ENCODE peak calls at places on chromosomes 13 and 19, in six cellular contexts. M, R, L, J, S and P are unnamed samples.

GRCh38 chr19:54376610-54377009 is 11.9 kb upstream of the LAIR1 start:
- DNase-seq in R (no peak), L (no peak), M (no peak), J (no peak), S (no peak), P (no peak)

GRCh38 chr19:4495471-4495870 is 22.8 kb downstream of the PLIN4 start:
- DNase-seq in J (no peak), M (no peak), R (no peak), L (no peak), S (no peak), P (no peak)

GRCh38 chr19:28549680-28550277 is 663.2 kb downstream of the UQCRFS1 start:
- DNase-seq in J (no peak), L (no peak), R (no peak), S (no peak), M (no peak), P (no peak)

GRCh38 chr19:10502524-10503001 is 593 bp downstream of the KEAP1 start:
- DNase-seq in S (peak), L (peak), M (peak), J (peak), R (peak), P (peak)

GRCh38 chr19:7159105-7159933 is 89.8 kb downstream of the ZNF557 start:
- DNase-seq in S (no peak), J (no peak), R (peak), M (peak), L (no peak), P (peak)

GRCh38 chr13:30978981-30979956 is 46.8 kb downstream of the TEX26 start:
- DNase-seq in R (no peak), M (peak), S (peak), J (no peak), L (peak), P (no peak)

GRCh38 chr13:97653741-97654140 is 219.8 kb downstream of the RAP2A start:
- DNase-seq in R (peak), L (no peak), S (no peak), J (no peak), M (no peak), P (peak)

GRCh38 chr13:89212186-89212585 is 1541.0 kb downstream of the SLITRK5 start:
- DNase-seq in M (no peak), L (no peak), R (no peak), J (no peak), S (no peak), P (no peak)

GRCh38 chr19:35895911-35896642 is 4.3 kb downstream of the NFKBID start:
- DNase-seq in J (no peak), S (no peak), L (no peak), M (no peak), R (no peak), P (no peak)

GRCh38 chr13:49371943-49372636 is 71.8 kb downstream of the CAB39L start:
- DNase-seq in R (peak), S (no peak), J (no peak), M (no peak), L (no peak), P (no peak)

GRCh38 chr13:59038824-59039223 is 1124.9 kb downstream of the DIAPH3 start:
- DNase-seq in S (no peak), L (no peak), R (no peak), J (no peak), M (peak), P (no peak)

GRCh38 chr19:33727331-33728028 is 69.2 kb upstream of the KCTD15 start:
- DNase-seq in R (no peak), S (no peak), J (no peak), L (no peak), M (no peak), P (no peak)

GRCh38 chr13:98575009-98575866 is 1.7 kb downstream of the STK24 start:
- DNase-seq in R (no peak), L (no peak), M (peak), J (no peak), S (peak), P (no peak)

GRCh38 chr19:1063909-1064660 is 2.9 kb upstream of the ARHGAP45 start:
- DNase-seq in L (peak), R (no peak), M (no peak), S (no peak), J (no peak), P (no peak)

GRCh38 chr13:99960663-99961440 is 10.7 kb downstream of the ZIC5 start:
- DNase-seq in J (no peak), M (no peak), S (peak), R (no peak), L (no peak), P (no peak)

GRCh38 chr13:96551540-96551939 is 442.7 kb downstream of the OXGR1 start:
- DNase-seq in M (no peak), L (peak), S (no peak), J (no peak), R (no peak), P (no peak)

GRCh38 chr19:58350871-58351557 is 2.3 kb downstream of the A1BG start:
- DNase-seq in L (no peak), J (no peak), S (no peak), R (no peak), M (no peak), P (no peak)

GRCh38 chr13:28059214-28059613 is 41.2 kb downstream of the FLT3 start:
- DNase-seq in L (peak), S (peak), J (no peak), M (peak), R (peak), P (peak)

GRCh38 chr13:22800726-22801401 is 379.9 kb upstream of the SGCG start:
- DNase-seq in J (no peak), S (no peak), L (no peak), M (peak), R (peak), P (peak)

GRCh38 chr19:45584332-45585157 is at the start of gene OPA3:
- DNase-seq in M (peak), R (peak), S (peak), J (peak), L (peak), P (peak)

GRCh38 chr13:110910013-110910890 is 4.6 kb downstream of the ANKRD10 start:
- DNase-seq in R (no peak), J (no peak), M (no peak), S (no peak), L (no peak), P (no peak)

GRCh38 chr13:106479849-106480400 is 55.5 kb downstream of the EFNB2 start:
- DNase-seq in R (no peak), J (no peak), S (no peak), L (no peak), M (no peak), P (no peak)

GRCh38 chr13:110683203-110683883 is 22.6 kb downstream of the CARS2 start:
- DNase-seq in S (no peak), J (no peak), L (no peak), R (peak), M (peak), P (peak)

GRCh38 chr13:94617389-94618000 is 15.8 kb downstream of the GPR180 start:
- DNase-seq in M (peak), R (peak), J (no peak), L (no peak), S (no peak), P (no peak)

GRCh38 chr13:94620286-94620896 is 18.7 kb downstream of the GPR180 start:
- DNase-seq in R (peak), L (peak), J (no peak), M (peak), S (peak), P (peak)

GRCh38 chr13:65653548-65654078 is 1576.5 kb downstream of the PCDH9 start:
- DNase-seq in M (no peak), J (no peak), L (no peak), R (no peak), S (no peak), P (no peak)

GRCh38 chr13:65660696-65661095 is 1569.4 kb downstream of the PCDH9 start:
- DNase-seq in M (no peak), S (no peak), J (no peak), L (no peak), R (no peak), P (no peak)

GRCh38 chr13:65656740-65657329 is 1573.3 kb downstream of the PCDH9 start:
- DNase-seq in M (peak), S (no peak), L (no peak), R (peak), J (no peak), P (no peak)
- TF ChIP-seq CTCF in M (peak), S (peak), L (peak), R (peak), J (no peak), P (peak)

GRCh38 chr13:37068962-37069361 is 9.5 kb upstream of the SUPT20H start:
- DNase-seq in R (peak), S (no peak), J (no peak), L (no peak), M (peak), P (peak)
- TF ChIP-seq CTCF in R (peak), S (peak), J (no peak), L (no peak), M (peak), P (peak)

GRCh38 chr19:12938536-12939291 is at the start of gene CALR:
- DNase-seq in R (peak), S (peak), L (no peak), M (peak), J (peak), P (no peak)
- TF ChIP-seq CTCF in R (peak), S (peak), L (no peak), M (peak), J (peak), P (peak)

DNA sequence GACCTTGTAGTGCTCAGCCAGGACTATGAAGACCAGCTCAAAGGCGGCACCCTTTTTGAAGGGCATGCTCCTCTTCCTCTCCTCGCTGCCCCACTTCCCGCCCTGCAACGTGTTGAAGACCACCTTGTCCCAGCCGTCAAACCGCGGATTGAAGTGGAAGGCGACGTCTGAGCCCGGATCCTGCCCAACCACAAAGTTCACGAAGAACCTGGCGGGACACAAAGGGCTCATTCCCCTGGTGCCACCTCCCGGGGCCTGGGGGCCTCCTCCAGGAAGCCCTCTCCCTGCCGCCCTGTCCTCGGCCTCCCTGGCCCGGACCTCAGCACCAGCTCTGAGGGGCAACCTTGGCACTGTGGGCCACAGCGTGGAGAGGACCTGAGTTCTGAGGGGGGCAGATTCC is 4.0 kb downstream of the LGALS4 start:
- DNase-seq in L (no peak), S (no peak), J (no peak), M (no peak), R (no peak), P (no peak)
- TF ChIP-seq CTCF in L (no peak), S (no peak), J (no peak), M (no peak), R (no peak), P (no peak)

GRCh38 chr13:25731037-25731436 is 320.8 kb downstream of the SHISA2 start:
- DNase-seq in R (no peak), M (no peak), S (no peak), J (no peak), L (no peak), P (no peak)

GRCh38 chr13:25732146-25732865 is 319.5 kb downstream of the SHISA2 start:
- DNase-seq in M (peak), L (no peak), R (peak), S (no peak), J (no peak), P (no peak)

GRCh38 chr13:25729201-25729600 is 322.6 kb downstream of the SHISA2 start:
- DNase-seq in S (no peak), M (no peak), R (no peak), L (no peak), J (no peak), P (no peak)

GRCh38 chr13:25733061-25733491 is 318.7 kb downstream of the SHISA2 start:
- DNase-seq in J (no peak), S (no peak), M (peak), L (no peak), R (peak), P (no peak)

GRCh38 chr13:25731511-25731910 is 320.3 kb downstream of the SHISA2 start:
- DNase-seq in M (no peak), J (no peak), S (no peak), L (no peak), R (no peak), P (no peak)
- TF ChIP-seq CTCF in M (no peak), J (no peak), S (no peak), L (no peak), R (no peak), P (no peak)

DNA sequence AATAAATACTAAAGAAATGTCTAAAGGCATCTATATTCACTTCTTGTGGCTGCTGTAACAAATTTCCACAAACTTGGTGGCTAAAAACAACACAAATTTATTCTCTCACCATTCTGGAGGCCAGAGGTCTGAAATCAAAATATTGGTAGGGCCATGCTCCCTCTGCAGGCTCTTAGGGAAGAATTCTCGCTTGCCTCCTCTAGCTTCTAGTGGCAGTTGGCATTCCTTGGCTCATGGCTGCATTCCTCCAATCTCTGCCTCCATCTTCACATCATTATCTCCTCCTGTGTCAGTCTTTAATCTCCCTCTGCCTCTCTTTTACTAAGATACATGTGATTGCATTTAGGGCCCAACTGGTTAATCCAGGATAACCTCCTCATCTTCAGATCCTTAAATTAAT is 54.1 kb upstream of the RFXAP start:
- DNase-seq in M (no peak), L (no peak), R (no peak), J (no peak), S (no peak), P (no peak)
- TF ChIP-seq CTCF in M (no peak), L (no peak), R (no peak), J (no peak), S (no peak), P (no peak)

DNA sequence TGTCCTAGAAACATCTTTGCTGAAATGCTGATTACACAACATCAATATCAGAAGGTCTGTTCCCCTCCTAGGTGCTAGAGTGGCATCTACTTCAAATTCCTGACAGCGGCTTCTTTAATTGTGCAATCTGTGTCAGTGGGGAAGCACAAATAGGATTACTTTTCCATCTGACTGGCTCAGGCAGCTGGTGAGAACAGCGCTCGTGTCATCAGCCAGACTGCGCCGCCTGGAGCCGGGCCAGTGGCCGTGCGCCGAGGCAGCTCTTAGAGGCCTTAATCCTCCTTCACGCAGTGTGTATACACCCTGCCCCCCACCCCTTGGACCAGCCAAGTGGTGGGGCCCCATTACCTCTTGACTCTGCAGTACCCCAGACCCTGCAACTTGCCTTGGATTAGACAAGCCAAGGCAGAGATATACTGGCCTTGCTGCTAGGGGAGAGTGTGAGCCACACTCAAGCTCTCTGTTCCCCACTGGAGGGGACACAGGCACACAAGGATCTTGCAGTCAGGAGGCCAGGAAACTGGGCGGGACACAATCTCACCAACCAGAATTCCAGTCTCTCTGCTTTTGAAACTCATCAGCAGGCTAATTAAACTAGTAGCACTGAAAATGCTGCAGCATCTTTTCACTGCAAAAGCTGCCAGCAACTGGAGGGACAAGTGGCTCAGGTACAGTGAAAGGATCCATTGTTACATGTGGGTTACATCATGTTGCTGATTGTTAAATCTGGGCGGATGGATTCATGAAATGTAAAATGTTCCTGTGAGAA is 48.9 kb upstream of the EPHX3 start:
- DNase-seq in R (peak), M (peak), L (no peak), S (peak), J (peak), P (peak)
- TF ChIP-seq CTCF in R (peak), M (peak), L (no peak), S (peak), J (no peak), P (peak)